ENCODE peak calls at places on chromosome 20, in five cellular contexts. One of them, this sample, is unnamed.
A peak's percentile ranks its signal among the peaks of the same experiment; 100 is the strongest.

GRCh38 chr20:15296422-15296821 is 959.0 kb upstream of the FLRT3 start:
- DNase-seq in ELR: no peak
- DNase-seq in transverse colon: no peak
- DNase-seq in amygdala: no peak
- DNase-seq in RCC 7860: no peak
- DNase-seq in this sample: no peak

GRCh38 chr20:52731086-52731485 is 241.1 kb upstream of the TSHZ2 start:
- DNase-seq in ELR: no peak
- DNase-seq in transverse colon: no peak
- DNase-seq in amygdala: no peak
- DNase-seq in RCC 7860: no peak
- DNase-seq in this sample: peak; percentile 12

GRCh38 chr20:50415031-50415515 is 95.1 kb upstream of the PTPN1 start:
- DNase-seq in ELR: no peak
- DNase-seq in transverse colon: no peak
- DNase-seq in amygdala: no peak
- DNase-seq in RCC 7860: no peak
- DNase-seq in this sample: no peak

GRCh38 chr20:47188540-47188939 is 168.0 kb downstream of the ZMYND8 start:
- DNase-seq in ELR: no peak
- DNase-seq in transverse colon: no peak
- DNase-seq in amygdala: no peak
- DNase-seq in RCC 7860: no peak
- DNase-seq in this sample: no peak

GRCh38 chr20:50790651-50791277 is 4.1 kb upstream of the BCAS4 start:
- DNase-seq in ELR: peak; percentile 96
- DNase-seq in transverse colon: peak; percentile 94
- DNase-seq in amygdala: peak; percentile 76
- DNase-seq in RCC 7860: peak; percentile 88
- DNase-seq in this sample: peak; percentile 84

GRCh38 chr20:53021934-53022333 is 49.8 kb downstream of the TSHZ2 start:
- DNase-seq in ELR: no peak
- DNase-seq in transverse colon: no peak
- DNase-seq in amygdala: no peak
- DNase-seq in RCC 7860: no peak
- DNase-seq in this sample: no peak

GRCh38 chr20:18005170-18005989 is 36.6 kb downstream of the MGME1 start:
- DNase-seq in ELR: no peak
- DNase-seq in transverse colon: peak; percentile 29
- DNase-seq in amygdala: no peak
- DNase-seq in RCC 7860: no peak
- DNase-seq in this sample: no peak

GRCh38 chr20:33518071-33518470 is 28.2 kb downstream of the CBFA2T2 start:
- DNase-seq in ELR: peak; percentile 89
- DNase-seq in transverse colon: no peak
- DNase-seq in amygdala: no peak
- DNase-seq in RCC 7860: peak; percentile 90
- DNase-seq in this sample: no peak

GRCh38 chr20:22180244-22180643 is 404.1 kb downstream of the FOXA2 start:
- DNase-seq in ELR: no peak
- DNase-seq in transverse colon: no peak
- DNase-seq in amygdala: no peak
- DNase-seq in RCC 7860: no peak
- DNase-seq in this sample: no peak

GRCh38 chr20:513429-513828 is 30.2 kb downstream of the CSNK2A1 start:
- DNase-seq in ELR: peak; percentile 10
- DNase-seq in transverse colon: no peak
- DNase-seq in amygdala: no peak
- DNase-seq in RCC 7860: no peak
- DNase-seq in this sample: no peak

GRCh38 chr20:64077094-64077493 is 2.2 kb downstream of the RGS19 start:
- DNase-seq in ELR: no peak
- DNase-seq in transverse colon: peak; percentile 48
- DNase-seq in amygdala: no peak
- DNase-seq in RCC 7860: no peak
- DNase-seq in this sample: no peak

GRCh38 chr20:18138639-18139583 is 1.2 kb downstream of the KAT14 start:
- DNase-seq in ELR: peak; percentile 15
- DNase-seq in transverse colon: no peak
- DNase-seq in amygdala: no peak
- DNase-seq in RCC 7860: no peak
- DNase-seq in this sample: no peak

GRCh38 chr20:62587757-62588402 is 54.4 kb upstream of the SLCO4A1 start:
- DNase-seq in ELR: peak; percentile 88
- DNase-seq in transverse colon: no peak
- DNase-seq in amygdala: peak; percentile 20
- DNase-seq in RCC 7860: no peak
- DNase-seq in this sample: no peak

GRCh38 chr20:34249291-34249690 is 8.1 kb downstream of the ASIP start:
- DNase-seq in ELR: no peak
- DNase-seq in transverse colon: no peak
- DNase-seq in amygdala: no peak
- DNase-seq in RCC 7860: no peak
- DNase-seq in this sample: no peak

GRCh38 chr20:50366270-50367103 is 143.7 kb upstream of the PTPN1 start:
- DNase-seq in ELR: peak; percentile 70
- DNase-seq in transverse colon: peak; percentile 92
- DNase-seq in amygdala: no peak
- DNase-seq in RCC 7860: peak; percentile 49
- DNase-seq in this sample: peak; percentile 95

GRCh38 chr20:5268449-5268848 is 48.3 kb downstream of the PROKR2 start:
- DNase-seq in ELR: no peak
- DNase-seq in transverse colon: no peak
- DNase-seq in amygdala: no peak
- DNase-seq in RCC 7860: no peak
- DNase-seq in this sample: no peak

GRCh38 chr20:36267605-36268500 is 31.6 kb downstream of the AAR2 start:
- DNase-seq in ELR: no peak
- DNase-seq in transverse colon: no peak
- DNase-seq in amygdala: no peak
- DNase-seq in RCC 7860: no peak
- DNase-seq in this sample: no peak

GRCh38 chr20:62119591-62120364 is 2.5 kb upstream of the LSM14B start:
- DNase-seq in ELR: no peak
- DNase-seq in transverse colon: peak; percentile 55
- DNase-seq in amygdala: no peak
- DNase-seq in RCC 7860: no peak
- DNase-seq in this sample: peak; percentile 87

GRCh38 chr20:25750765-25751696 is 54.4 kb upstream of the ZNF337 start:
- DNase-seq in ELR: peak; percentile 52
- DNase-seq in transverse colon: peak; percentile 65
- DNase-seq in amygdala: no peak
- DNase-seq in RCC 7860: no peak
- DNase-seq in this sample: peak; percentile 70

GRCh38 chr20:40080059-40080652 is 608.9 kb downstream of the MAFB start:
- DNase-seq in ELR: no peak
- DNase-seq in transverse colon: no peak
- DNase-seq in amygdala: no peak
- DNase-seq in RCC 7860: no peak
- DNase-seq in this sample: peak; percentile 18

GRCh38 chr20:25237610-25238318 is 10.1 kb upstream of the PYGB start:
- DNase-seq in ELR: peak; percentile 100
- DNase-seq in transverse colon: peak; percentile 51
- DNase-seq in amygdala: peak; percentile 33
- DNase-seq in RCC 7860: peak; percentile 97
- DNase-seq in this sample: no peak

GRCh38 chr20:41110930-41111577 is 26.3 kb upstream of the PLCG1 start:
- DNase-seq in ELR: no peak
- DNase-seq in transverse colon: no peak
- DNase-seq in amygdala: no peak
- DNase-seq in RCC 7860: no peak
- DNase-seq in this sample: no peak

GRCh38 chr20:31922588-31922987 is 29.3 kb downstream of the PDRG1 start:
- DNase-seq in ELR: no peak
- DNase-seq in transverse colon: no peak
- DNase-seq in amygdala: no peak
- DNase-seq in RCC 7860: no peak
- DNase-seq in this sample: no peak

GRCh38 chr20:43691928-43692524 is 25.1 kb downstream of the MYBL2 start:
- DNase-seq in ELR: peak; percentile 72
- DNase-seq in transverse colon: peak; percentile 79
- DNase-seq in amygdala: no peak
- DNase-seq in RCC 7860: peak; percentile 43
- DNase-seq in this sample: peak; percentile 39

GRCh38 chr20:62304331-62305148 is 1.7 kb downstream of the ADRM1 start:
- DNase-seq in ELR: no peak
- DNase-seq in transverse colon: no peak
- DNase-seq in amygdala: no peak
- DNase-seq in RCC 7860: no peak
- DNase-seq in this sample: no peak

GRCh38 chr20:46203510-46203837 is 85.4 kb downstream of the CD40 start:
- DNase-seq in ELR: no peak
- DNase-seq in transverse colon: no peak
- DNase-seq in amygdala: no peak
- DNase-seq in RCC 7860: no peak
- DNase-seq in this sample: no peak

GRCh38 chr20:54221383-54221782 is 13.5 kb downstream of the PFDN4 start:
- DNase-seq in ELR: no peak
- DNase-seq in transverse colon: no peak
- DNase-seq in amygdala: no peak
- DNase-seq in RCC 7860: no peak
- DNase-seq in this sample: peak; percentile 63

GRCh38 chr20:53581444-53582311 is 12.0 kb downstream of the ZNF217 start:
- DNase-seq in ELR: no peak
- DNase-seq in transverse colon: peak; percentile 65
- DNase-seq in amygdala: no peak
- DNase-seq in RCC 7860: no peak
- DNase-seq in this sample: no peak

GRCh38 chr20:47127986-47128385 is 228.5 kb downstream of the ZMYND8 start:
- DNase-seq in ELR: no peak
- DNase-seq in transverse colon: no peak
- DNase-seq in amygdala: no peak
- DNase-seq in RCC 7860: no peak
- DNase-seq in this sample: no peak

GRCh38 chr20:36496707-36497669 is 44.3 kb upstream of the MYL9 start:
- DNase-seq in ELR: no peak
- DNase-seq in transverse colon: no peak
- DNase-seq in amygdala: no peak
- DNase-seq in RCC 7860: no peak
- DNase-seq in this sample: no peak

GRCh38 chr20:58433759-58434158 is 44.7 kb downstream of the VAPB start:
- DNase-seq in ELR: peak; percentile 90
- DNase-seq in transverse colon: no peak
- DNase-seq in amygdala: no peak
- DNase-seq in RCC 7860: peak; percentile 61
- DNase-seq in this sample: no peak

This sample was measured in body of pancreas.